ENCODE peak calls at places on chromosomes 1 and 21, in four cellular contexts. One of them, this sample, is unnamed.

GRCh38 chr21:34807146-34807880 is 138.5 kb downstream of the CLIC6 start:
- DNase-seq in heart left ventricle: no peak
- DNase-seq in suprapubic skin: peak
- DNase-seq in GM12891: no peak
- DNase-seq in this sample: no peak

GRCh38 chr1:32336963-32337675 is 1.1 kb upstream of the MARCKSL1 start:
- DNase-seq in heart left ventricle: peak
- DNase-seq in suprapubic skin: no peak
- DNase-seq in GM12891: peak
- DNase-seq in this sample: peak

GRCh38 chr21:38042246-38042645 is 126.0 kb upstream of the KCNJ6 start:
- DNase-seq in GM12891: no peak
- DNase-seq in heart left ventricle: no peak
- DNase-seq in suprapubic skin: no peak
- DNase-seq in this sample: no peak

GRCh38 chr1:72412286-72412685 is 129.9 kb upstream of the NEGR1 start:
- DNase-seq in heart left ventricle: no peak
- DNase-seq in suprapubic skin: no peak
- DNase-seq in GM12891: no peak
- DNase-seq in this sample: no peak

GRCh38 chr1:6624712-6625578 is at the start of gene THAP3:
- DNase-seq in GM12891: peak
- DNase-seq in heart left ventricle: peak
- DNase-seq in suprapubic skin: peak
- DNase-seq in this sample: peak

GRCh38 chr1:215040190-215040589 is 42.3 kb upstream of the KCNK2 start:
- DNase-seq in heart left ventricle: no peak
- DNase-seq in suprapubic skin: no peak
- DNase-seq in GM12891: no peak
- DNase-seq in this sample: no peak

GRCh38 chr1:80531182-80531581 is 1269.6 kb upstream of the ADGRL2 start:
- DNase-seq in GM12891: no peak
- DNase-seq in heart left ventricle: no peak
- DNase-seq in suprapubic skin: no peak
- DNase-seq in this sample: no peak

GRCh38 chr1:19003371-19004290 is 47.2 kb upstream of the IFFO2 start:
- DNase-seq in suprapubic skin: no peak
- DNase-seq in heart left ventricle: no peak
- DNase-seq in GM12891: no peak
- DNase-seq in this sample: no peak

GRCh38 chr1:223716302-223716862 is 4.0 kb downstream of the CAPN2 start:
- DNase-seq in suprapubic skin: no peak
- DNase-seq in GM12891: peak
- DNase-seq in heart left ventricle: no peak
- DNase-seq in this sample: no peak

DNA sequence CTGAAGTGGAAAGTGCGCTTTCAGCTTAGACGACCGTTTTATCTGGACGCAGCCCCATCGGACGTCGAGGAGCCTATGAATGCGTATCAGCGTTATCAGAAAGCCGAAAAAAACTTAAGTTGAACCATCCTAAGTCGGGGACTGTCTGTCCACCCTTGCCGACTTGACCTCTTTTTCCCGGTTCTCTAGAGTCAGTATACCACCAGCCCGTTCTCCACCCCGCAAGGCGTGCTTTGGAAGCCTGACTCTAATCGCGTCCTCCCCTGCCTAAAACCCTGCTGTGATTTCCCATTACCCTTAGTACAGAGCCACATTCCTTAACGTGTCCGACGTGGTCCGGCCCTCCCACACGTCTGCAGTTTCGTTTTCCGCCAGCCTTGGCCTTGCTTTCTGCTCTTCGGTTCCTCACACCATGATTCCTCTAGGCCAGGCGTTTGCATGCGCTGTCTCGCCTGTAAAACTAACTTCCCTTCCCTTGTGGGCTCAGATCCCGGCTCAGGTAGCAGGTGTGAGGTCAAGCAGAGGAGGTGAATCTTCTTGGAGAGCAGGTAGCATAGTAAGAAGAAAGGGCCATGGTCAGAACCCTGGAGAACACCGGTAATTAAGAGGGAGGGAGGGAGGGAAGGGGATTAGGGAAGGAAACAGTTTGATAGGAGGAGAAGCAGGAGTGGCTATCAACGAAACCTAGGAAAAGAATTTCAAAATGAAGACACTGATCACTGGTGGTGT is 865 bp downstream of the ADPRS start:
- DNase-seq in heart left ventricle: no peak
- DNase-seq in GM12891: no peak
- DNase-seq in suprapubic skin: no peak
- DNase-seq in this sample: no peak
- TF ChIP-seq POLR2A in heart left ventricle: no peak
- TF ChIP-seq POLR2A in GM12891: peak
- TF ChIP-seq POLR2A in suprapubic skin: no peak
- TF ChIP-seq POLR2A in this sample: no peak

GRCh38 chr1:247738315-247738714 is at the start of gene OR14K1:
- DNase-seq in GM12891: no peak
- DNase-seq in suprapubic skin: no peak
- DNase-seq in heart left ventricle: no peak
- DNase-seq in this sample: no peak
- TF ChIP-seq POLR2A in GM12891: no peak
- TF ChIP-seq POLR2A in suprapubic skin: no peak
- TF ChIP-seq POLR2A in heart left ventricle: no peak
- TF ChIP-seq POLR2A in this sample: no peak

GRCh38 chr1:15849775-15850449 is 2.4 kb downstream of the SPEN start:
- DNase-seq in heart left ventricle: peak
- DNase-seq in suprapubic skin: peak
- DNase-seq in GM12891: no peak
- DNase-seq in this sample: peak

GRCh38 chr1:15847100-15847892 is at the start of gene SPEN:
- DNase-seq in heart left ventricle: peak
- DNase-seq in GM12891: peak
- DNase-seq in suprapubic skin: peak
- DNase-seq in this sample: peak

GRCh38 chr1:15848929-15849774 is 1.6 kb downstream of the SPEN start:
- DNase-seq in suprapubic skin: peak
- DNase-seq in GM12891: no peak
- DNase-seq in heart left ventricle: peak
- DNase-seq in this sample: peak

GRCh38 chr1:15848143-15848928 is 829 bp downstream of the SPEN start:
- DNase-seq in GM12891: no peak
- DNase-seq in heart left ventricle: peak
- DNase-seq in suprapubic skin: peak
- DNase-seq in this sample: peak

DNA sequence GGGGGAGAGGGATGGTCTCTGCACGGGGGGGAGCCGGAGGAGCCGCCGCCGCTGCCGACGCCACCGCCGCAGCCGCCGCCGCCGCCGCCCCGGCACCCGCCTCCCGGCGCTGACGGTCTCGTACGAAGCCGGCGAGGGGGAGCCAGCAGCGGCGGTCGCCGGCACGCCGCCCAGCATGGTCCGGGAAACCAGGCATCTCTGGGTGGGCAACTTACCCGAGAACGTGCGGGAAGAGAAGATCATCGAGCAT is 311 bp downstream of the SPEN start:
- DNase-seq in suprapubic skin: no peak
- DNase-seq in heart left ventricle: no peak
- DNase-seq in GM12891: no peak
- DNase-seq in this sample: no peak
- TF ChIP-seq POLR2A in suprapubic skin: no peak
- TF ChIP-seq POLR2A in heart left ventricle: no peak
- TF ChIP-seq POLR2A in GM12891: no peak
- TF ChIP-seq POLR2A in this sample: no peak

DNA sequence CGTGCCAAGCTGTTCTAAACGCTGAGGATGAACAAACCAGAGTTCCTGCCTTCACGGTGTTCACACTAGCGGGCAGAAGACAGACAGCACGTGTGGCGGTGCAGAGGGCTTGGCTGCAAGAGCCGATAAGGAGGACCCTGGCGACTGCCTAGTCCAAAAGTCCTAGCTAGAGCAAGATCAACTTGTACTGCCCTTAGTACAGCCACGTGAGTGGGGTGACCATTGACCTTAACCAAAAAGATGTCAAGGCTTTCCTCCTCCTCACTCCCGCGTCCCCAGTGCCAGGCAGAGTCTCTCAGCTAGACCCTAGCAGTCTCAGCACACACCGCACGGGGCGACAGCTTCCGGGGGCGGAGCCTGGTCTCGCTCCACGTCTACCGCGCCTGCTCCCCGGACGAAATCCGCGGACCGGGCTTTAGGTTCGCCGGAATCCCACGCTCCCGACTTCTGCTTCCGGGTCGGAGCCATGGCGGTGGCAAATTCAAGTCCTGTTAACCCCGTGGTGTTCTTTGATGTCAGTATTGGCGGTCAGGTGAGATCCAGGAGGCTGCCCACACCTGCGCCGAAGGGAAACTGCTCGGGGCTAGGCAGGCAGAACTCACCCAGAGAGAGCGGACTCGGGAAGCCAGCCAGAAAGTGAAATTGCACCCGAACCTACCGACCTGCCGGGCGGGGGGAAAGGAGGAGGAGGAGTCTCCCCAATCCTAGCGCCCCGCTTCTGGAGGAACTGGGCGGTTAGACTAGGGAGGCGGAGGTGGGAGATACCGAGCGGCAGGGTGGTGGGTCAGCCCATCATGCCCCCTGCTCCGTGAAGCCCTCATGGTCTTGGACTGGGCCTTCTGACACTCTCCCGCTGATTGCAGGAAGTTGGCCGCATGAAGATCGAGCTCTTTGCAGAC is at the start of gene PPIH:
- DNase-seq in suprapubic skin: peak
- DNase-seq in heart left ventricle: peak
- DNase-seq in GM12891: peak
- DNase-seq in this sample: peak
- TF ChIP-seq POLR2A in suprapubic skin: no peak
- TF ChIP-seq POLR2A in heart left ventricle: no peak
- TF ChIP-seq POLR2A in GM12891: peak
- TF ChIP-seq POLR2A in this sample: no peak

DNA sequence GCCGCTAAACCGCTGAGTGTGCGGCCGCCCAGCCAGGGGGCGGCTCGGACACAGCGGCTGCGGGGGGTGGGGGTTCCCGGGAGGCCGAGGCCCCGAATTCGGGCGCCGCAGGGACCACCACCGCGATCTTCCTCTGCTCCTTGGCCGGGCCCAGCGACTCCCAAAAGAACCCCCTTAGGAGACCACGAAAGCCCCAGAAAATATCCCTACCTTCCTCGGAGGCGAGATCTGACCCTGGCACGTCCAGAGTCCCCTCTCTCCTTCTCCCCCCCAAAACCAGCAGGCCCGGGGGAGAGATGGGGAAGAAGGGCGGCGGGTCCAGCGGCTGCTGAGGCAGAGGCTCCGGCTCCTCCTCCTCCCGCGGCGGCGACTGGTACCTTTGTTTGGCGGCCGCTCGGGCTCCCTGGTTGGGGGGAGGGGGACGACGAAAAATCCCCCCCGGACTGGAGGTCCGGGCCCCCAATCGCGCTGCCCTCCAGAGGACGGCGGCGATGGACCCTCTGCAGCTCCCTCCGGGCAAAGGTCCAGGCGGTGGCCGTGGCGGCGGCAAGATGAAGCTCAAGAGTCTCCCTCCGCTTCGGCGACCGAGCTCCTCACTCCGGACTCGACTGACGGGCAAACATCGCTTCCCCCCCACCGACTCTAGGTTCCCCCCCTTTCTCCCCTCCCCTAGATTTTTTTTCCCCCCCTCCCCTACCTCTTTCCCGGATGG is at the start of gene ARID4B:
- DNase-seq in suprapubic skin: peak
- DNase-seq in GM12891: peak
- DNase-seq in heart left ventricle: no peak
- DNase-seq in this sample: peak
- TF ChIP-seq POLR2A in suprapubic skin: peak
- TF ChIP-seq POLR2A in GM12891: no peak
- TF ChIP-seq POLR2A in heart left ventricle: no peak
- TF ChIP-seq POLR2A in this sample: peak

DNA sequence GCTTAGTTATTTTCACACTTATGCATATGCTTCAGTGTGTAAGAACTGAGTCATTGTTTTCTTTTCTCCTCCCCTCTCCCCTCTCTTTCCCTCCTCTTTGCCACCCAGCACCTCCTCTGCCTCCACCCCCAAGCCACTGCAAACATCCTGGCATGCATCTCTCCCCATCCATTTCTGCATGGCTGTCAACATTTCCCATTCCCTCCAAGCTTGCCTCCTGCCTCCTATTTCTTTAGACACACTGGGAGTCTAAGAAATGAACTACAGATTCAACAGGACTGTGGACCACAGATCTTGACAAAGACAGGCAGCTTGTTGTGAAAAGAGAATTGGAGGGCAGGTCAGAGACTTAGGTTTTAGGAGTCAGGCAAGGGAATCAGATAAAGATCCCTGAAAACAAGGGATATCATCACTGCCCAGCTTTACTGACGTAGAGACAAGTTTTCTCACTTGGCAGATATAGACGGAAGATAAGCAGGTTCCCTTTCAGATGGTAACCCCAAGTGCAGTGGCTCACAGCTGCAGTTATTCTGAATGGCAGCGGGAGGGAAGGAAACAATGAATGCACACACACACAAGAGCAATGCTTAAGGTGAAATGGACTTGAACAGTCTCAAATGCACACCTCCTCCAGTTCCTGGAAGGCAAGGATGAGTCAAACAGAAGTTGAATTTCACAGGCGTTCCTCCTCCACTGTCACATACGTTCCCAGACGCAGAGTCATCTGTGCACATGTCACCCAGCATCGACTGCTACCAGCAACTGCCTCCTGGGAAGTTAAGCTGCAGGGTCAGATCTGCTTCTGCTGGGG is 56.1 kb downstream of the HIVEP3 start:
- DNase-seq in suprapubic skin: no peak
- DNase-seq in heart left ventricle: no peak
- DNase-seq in GM12891: no peak
- DNase-seq in this sample: no peak
- TF ChIP-seq POLR2A in suprapubic skin: no peak
- TF ChIP-seq POLR2A in heart left ventricle: no peak
- TF ChIP-seq POLR2A in GM12891: no peak
- TF ChIP-seq POLR2A in this sample: no peak

GRCh38 chr1:85652327-85652726 is 55.9 kb downstream of the ZNHIT6 start:
- DNase-seq in suprapubic skin: no peak
- DNase-seq in GM12891: no peak
- DNase-seq in heart left ventricle: no peak
- DNase-seq in this sample: no peak
- TF ChIP-seq POLR2A in suprapubic skin: no peak
- TF ChIP-seq POLR2A in GM12891: no peak
- TF ChIP-seq POLR2A in heart left ventricle: no peak
- TF ChIP-seq POLR2A in this sample: no peak

This sample was measured in stomach.